ENCODE peak calls at places on chromosomes 3 and 15, in seven cellular contexts. One of them, this sample, is unnamed.

GRCh38 chr3:135905058-135905724 is 60.3 kb upstream of the PPP2R3A start:
- DNase-seq in Peyer's patch: no peak
- DNase-seq in A549: peak; percentile 16
- DNase-seq in right lobe of liver: no peak
- DNase-seq in heart left ventricle: no peak
- DNase-seq in tibial nerve: no peak
- DNase-seq in thyroid gland: no peak
- DNase-seq in this sample: no peak

GRCh38 chr3:48516571-48516970 is 12.6 kb upstream of the SHISA5 start:
- DNase-seq in Peyer's patch: no peak
- DNase-seq in A549: no peak
- DNase-seq in right lobe of liver: no peak
- DNase-seq in heart left ventricle: no peak
- DNase-seq in tibial nerve: no peak
- DNase-seq in thyroid gland: no peak
- DNase-seq in this sample: no peak

GRCh38 chr15:81113861-81114261 is 20.2 kb upstream of the CFAP161 start:
- DNase-seq in Peyer's patch: no peak
- DNase-seq in A549: no peak
- DNase-seq in right lobe of liver: no peak
- DNase-seq in heart left ventricle: no peak
- DNase-seq in tibial nerve: no peak
- DNase-seq in thyroid gland: no peak
- DNase-seq in this sample: no peak

GRCh38 chr3:195549931-195550519 is 6.9 kb upstream of the PPP1R2 start:
- DNase-seq in Peyer's patch: peak; percentile 61
- DNase-seq in A549: no peak
- DNase-seq in right lobe of liver: no peak
- DNase-seq in heart left ventricle: peak; percentile 32
- DNase-seq in tibial nerve: no peak
- DNase-seq in thyroid gland: peak; percentile 43
- DNase-seq in this sample: no peak

GRCh38 chr3:51353566-51354140 is 31.4 kb upstream of the MANF start:
- DNase-seq in Peyer's patch: no peak
- DNase-seq in A549: no peak
- DNase-seq in right lobe of liver: no peak
- DNase-seq in heart left ventricle: no peak
- DNase-seq in tibial nerve: no peak
- DNase-seq in thyroid gland: no peak
- DNase-seq in this sample: no peak

GRCh38 chr15:60471314-60471713 is 7.6 kb downstream of the ICE2 start:
- DNase-seq in Peyer's patch: no peak
- DNase-seq in A549: peak; percentile 17
- DNase-seq in right lobe of liver: no peak
- DNase-seq in heart left ventricle: no peak
- DNase-seq in tibial nerve: no peak
- DNase-seq in thyroid gland: no peak
- DNase-seq in this sample: no peak

GRCh38 chr3:43294975-43295374 is 8.6 kb downstream of the SNRK start:
- DNase-seq in Peyer's patch: no peak
- DNase-seq in A549: no peak
- DNase-seq in right lobe of liver: no peak
- DNase-seq in heart left ventricle: no peak
- DNase-seq in tibial nerve: no peak
- DNase-seq in thyroid gland: no peak
- DNase-seq in this sample: no peak

GRCh38 chr3:142850395-142851023 is 38.4 kb downstream of the PCOLCE2 start:
- DNase-seq in Peyer's patch: no peak
- DNase-seq in A549: peak; percentile 80
- DNase-seq in right lobe of liver: no peak
- DNase-seq in heart left ventricle: no peak
- DNase-seq in tibial nerve: no peak
- DNase-seq in thyroid gland: no peak
- DNase-seq in this sample: peak; percentile 42

GRCh38 chr3:196179380-196180308 is 31.6 kb downstream of the ZDHHC19 start:
- DNase-seq in Peyer's patch: peak; percentile 66
- DNase-seq in A549: no peak
- DNase-seq in right lobe of liver: peak; percentile 19
- DNase-seq in heart left ventricle: no peak
- DNase-seq in tibial nerve: no peak
- DNase-seq in thyroid gland: no peak
- DNase-seq in this sample: no peak

GRCh38 chr3:88019024-88019423 is 39.8 kb downstream of the CGGBP1 start:
- DNase-seq in Peyer's patch: no peak
- DNase-seq in A549: no peak
- DNase-seq in right lobe of liver: no peak
- DNase-seq in heart left ventricle: no peak
- DNase-seq in tibial nerve: no peak
- DNase-seq in thyroid gland: no peak
- DNase-seq in this sample: no peak

GRCh38 chr3:112802338-112802737 is 44.3 kb downstream of the CD200R1L start:
- DNase-seq in Peyer's patch: no peak
- DNase-seq in A549: no peak
- DNase-seq in right lobe of liver: no peak
- DNase-seq in heart left ventricle: no peak
- DNase-seq in tibial nerve: no peak
- DNase-seq in thyroid gland: no peak
- DNase-seq in this sample: no peak

GRCh38 chr3:147756478-147756877 is 347.3 kb downstream of the ZIC1 start:
- DNase-seq in Peyer's patch: no peak
- DNase-seq in A549: no peak
- DNase-seq in right lobe of liver: no peak
- DNase-seq in heart left ventricle: no peak
- DNase-seq in tibial nerve: no peak
- DNase-seq in thyroid gland: no peak
- DNase-seq in this sample: no peak

GRCh38 chr3:175255698-175256097 is 396.6 kb downstream of the NAALADL2 start:
- DNase-seq in Peyer's patch: no peak
- DNase-seq in A549: peak; percentile 2
- DNase-seq in right lobe of liver: no peak
- DNase-seq in heart left ventricle: no peak
- DNase-seq in tibial nerve: peak; percentile 25
- DNase-seq in thyroid gland: no peak
- DNase-seq in this sample: no peak

GRCh38 chr3:181369637-181370036 is 342.1 kb upstream of the SOX2 start:
- DNase-seq in Peyer's patch: no peak
- DNase-seq in A549: no peak
- DNase-seq in right lobe of liver: no peak
- DNase-seq in heart left ventricle: no peak
- DNase-seq in tibial nerve: no peak
- DNase-seq in thyroid gland: no peak
- DNase-seq in this sample: no peak

DNA sequence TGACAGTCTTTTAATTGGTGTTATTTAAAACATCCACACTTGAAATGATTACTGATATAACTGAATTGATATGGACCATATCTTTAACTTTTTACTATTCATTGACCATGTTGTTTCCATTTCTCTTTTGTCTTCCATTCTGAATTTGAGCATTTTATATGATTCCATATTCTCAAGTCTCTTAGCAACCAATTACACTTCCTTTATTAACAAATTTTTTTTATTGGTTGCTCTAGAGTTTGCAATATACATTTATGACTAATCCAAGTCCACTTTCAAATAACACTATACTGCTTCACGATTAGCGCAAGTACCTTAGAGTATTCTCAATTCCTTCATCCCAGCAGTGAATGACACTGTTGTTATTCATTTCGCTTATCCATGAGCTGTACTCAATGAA is 16.4 kb downstream of the RFX7 start:
- DNase-seq in Peyer's patch: no peak
- DNase-seq in A549: no peak
- DNase-seq in right lobe of liver: no peak
- DNase-seq in heart left ventricle: no peak
- DNase-seq in tibial nerve: no peak
- DNase-seq in thyroid gland: no peak
- DNase-seq in this sample: no peak
- H3K9me3 ChIP-seq in Peyer's patch: peaks cover 9% of the 10 kb centered on the region
- H3K9me3 ChIP-seq in A549: peaks cover 58% of the 10 kb centered on the region
- H3K9me3 ChIP-seq in right lobe of liver: no peaks in the 10 kb centered on the region
- H3K9me3 ChIP-seq in heart left ventricle: no peaks in the 10 kb centered on the region
- H3K9me3 ChIP-seq in tibial nerve: no peaks in the 10 kb centered on the region
- H3K9me3 ChIP-seq in thyroid gland: no peaks in the 10 kb centered on the region
- H3K9me3 ChIP-seq in this sample: peaks cover 40% of the 10 kb centered on the region

GRCh38 chr3:126184465-126185000 is 4.1 kb upstream of the ALDH1L1 start:
- DNase-seq in Peyer's patch: no peak
- DNase-seq in A549: peak; percentile 17
- DNase-seq in right lobe of liver: no peak
- DNase-seq in heart left ventricle: no peak
- DNase-seq in tibial nerve: no peak
- DNase-seq in thyroid gland: no peak
- DNase-seq in this sample: no peak

GRCh38 chr3:126180477-126181397 is at the start of gene ALDH1L1:
- DNase-seq in Peyer's patch: peak; percentile 65
- DNase-seq in A549: no peak
- DNase-seq in right lobe of liver: peak; percentile 96
- DNase-seq in heart left ventricle: peak; percentile 71
- DNase-seq in tibial nerve: peak; percentile 68
- DNase-seq in thyroid gland: peak; percentile 86
- DNase-seq in this sample: peak; percentile 31

GRCh38 chr3:126181398-126181725 is 976 bp upstream of the ALDH1L1 start:
- DNase-seq in Peyer's patch: no peak
- DNase-seq in A549: no peak
- DNase-seq in right lobe of liver: no peak
- DNase-seq in heart left ventricle: no peak
- DNase-seq in tibial nerve: no peak
- DNase-seq in thyroid gland: no peak
- DNase-seq in this sample: no peak

DNA sequence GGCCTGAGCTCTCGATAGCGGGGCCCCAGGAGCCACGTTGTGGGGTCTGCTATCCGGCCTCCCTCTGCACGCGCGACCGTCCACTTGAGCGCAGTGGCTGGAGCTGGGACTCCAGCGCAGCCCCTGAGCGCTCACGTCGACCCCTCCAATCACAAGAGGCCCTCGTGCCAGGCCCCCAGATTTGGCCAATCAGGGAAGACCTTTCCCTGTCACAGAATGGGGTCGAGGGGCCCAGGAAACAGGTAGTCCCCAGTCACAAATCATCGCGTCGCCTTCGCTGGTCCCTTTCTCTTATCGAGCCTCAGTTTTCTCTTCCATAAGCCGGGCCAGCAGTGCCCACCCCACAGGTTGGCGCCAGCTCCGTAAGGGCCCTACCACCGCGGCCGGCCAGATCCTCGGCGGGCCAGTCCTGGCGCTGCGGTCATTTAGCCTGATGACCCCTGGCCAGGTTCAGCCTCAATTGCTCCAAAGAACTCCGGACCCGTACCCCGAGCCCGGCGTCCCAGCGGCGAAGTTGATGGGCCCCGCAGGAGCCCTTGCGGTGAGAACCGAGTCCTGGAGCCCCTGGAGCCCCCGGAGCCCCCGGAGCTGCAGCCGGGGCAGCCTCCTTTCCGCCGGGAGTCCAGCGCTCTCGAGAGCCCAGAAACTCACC is 435 bp downstream of the ALDH1L1 start:
- DNase-seq in Peyer's patch: no peak
- DNase-seq in A549: no peak
- DNase-seq in right lobe of liver: peak; percentile 75
- DNase-seq in heart left ventricle: peak; percentile 62
- DNase-seq in tibial nerve: no peak
- DNase-seq in thyroid gland: peak; percentile 19
- DNase-seq in this sample: no peak
- TF ChIP-seq POLR2A in Peyer's patch: no peak
- TF ChIP-seq POLR2A in A549: no peak
- TF ChIP-seq POLR2A in right lobe of liver: no peak
- TF ChIP-seq POLR2A in heart left ventricle: no peak
- TF ChIP-seq POLR2A in tibial nerve: no peak
- TF ChIP-seq POLR2A in thyroid gland: no peak
- TF ChIP-seq POLR2A in this sample: no peak

GRCh38 chr3:171906951-171907676 is 64.0 kb downstream of the TMEM212 start:
- DNase-seq in Peyer's patch: no peak
- DNase-seq in A549: no peak
- DNase-seq in right lobe of liver: no peak
- DNase-seq in heart left ventricle: no peak
- DNase-seq in tibial nerve: no peak
- DNase-seq in thyroid gland: no peak
- DNase-seq in this sample: no peak

GRCh38 chr3:171907761-171908160 is 64.6 kb downstream of the TMEM212 start:
- DNase-seq in Peyer's patch: no peak
- DNase-seq in A549: no peak
- DNase-seq in right lobe of liver: no peak
- DNase-seq in heart left ventricle: no peak
- DNase-seq in tibial nerve: no peak
- DNase-seq in thyroid gland: no peak
- DNase-seq in this sample: no peak

GRCh38 chr3:171904829-171905228 is 61.7 kb downstream of the TMEM212 start:
- DNase-seq in Peyer's patch: no peak
- DNase-seq in A549: no peak
- DNase-seq in right lobe of liver: no peak
- DNase-seq in heart left ventricle: no peak
- DNase-seq in tibial nerve: no peak
- DNase-seq in thyroid gland: no peak
- DNase-seq in this sample: no peak

DNA sequence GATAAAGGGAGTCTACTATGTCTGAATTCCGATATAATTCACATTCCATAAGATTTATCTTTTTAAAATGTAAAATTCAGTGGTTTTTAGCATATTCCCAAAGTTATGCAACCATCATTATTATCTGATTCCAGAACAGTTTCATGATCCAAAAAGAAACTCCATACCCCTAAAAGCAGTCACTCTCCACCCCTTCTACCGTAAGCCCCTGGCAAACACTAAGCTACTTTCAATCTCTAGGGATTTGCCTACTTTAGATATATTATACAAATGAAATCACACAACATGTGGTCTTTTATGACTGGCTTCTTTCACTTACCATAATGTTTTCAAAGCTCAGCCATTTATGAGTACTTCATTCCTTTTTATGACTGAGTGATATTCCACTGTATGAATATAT is 65.6 kb downstream of the TMEM212 start:
- DNase-seq in Peyer's patch: no peak
- DNase-seq in A549: no peak
- DNase-seq in right lobe of liver: no peak
- DNase-seq in heart left ventricle: no peak
- DNase-seq in tibial nerve: no peak
- DNase-seq in thyroid gland: no peak
- DNase-seq in this sample: no peak
- H3K4me3 ChIP-seq in Peyer's patch: no peak overlapping the region
- H3K4me3 ChIP-seq in A549: no peak overlapping the region
- H3K4me3 ChIP-seq in right lobe of liver: no peak overlapping the region
- H3K4me3 ChIP-seq in heart left ventricle: no peak overlapping the region
- H3K4me3 ChIP-seq in tibial nerve: no peak overlapping the region
- H3K4me3 ChIP-seq in thyroid gland: no peak overlapping the region
- H3K4me3 ChIP-seq in this sample: no peak overlapping the region

DNA sequence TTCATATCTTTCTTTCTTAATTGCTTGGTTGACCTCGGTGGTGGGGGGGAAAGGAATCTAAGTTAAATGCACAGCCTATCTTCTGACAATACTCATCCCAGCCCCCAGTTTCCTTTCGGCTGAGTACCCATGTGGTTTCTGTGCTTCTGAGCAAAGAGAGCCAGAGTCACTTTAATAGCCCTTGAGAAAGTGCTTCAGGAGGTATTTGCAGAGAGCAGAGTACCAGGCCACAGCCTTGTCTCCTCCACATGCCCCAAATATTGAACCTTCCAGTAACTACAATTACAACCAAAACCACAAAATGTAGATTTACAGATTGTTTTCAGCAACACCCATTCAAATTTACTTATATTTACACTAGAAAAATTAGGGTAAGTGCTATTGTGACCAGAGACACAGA is 647.4 kb downstream of the NR2F2 start:
- DNase-seq in Peyer's patch: no peak
- DNase-seq in A549: no peak
- DNase-seq in right lobe of liver: no peak
- DNase-seq in heart left ventricle: no peak
- DNase-seq in tibial nerve: no peak
- DNase-seq in thyroid gland: peak; percentile 8
- DNase-seq in this sample: no peak
- H3K9me3 ChIP-seq in Peyer's patch: no peaks in the 10 kb centered on the region
- H3K9me3 ChIP-seq in A549: no peaks in the 10 kb centered on the region
- H3K9me3 ChIP-seq in right lobe of liver: no peaks in the 10 kb centered on the region
- H3K9me3 ChIP-seq in heart left ventricle: no peaks in the 10 kb centered on the region
- H3K9me3 ChIP-seq in tibial nerve: no peaks in the 10 kb centered on the region
- H3K9me3 ChIP-seq in thyroid gland: no peaks in the 10 kb centered on the region
- H3K9me3 ChIP-seq in this sample: no peaks in the 10 kb centered on the region

This sample was measured in stomach.